ENCODE peak calls at places on chromosomes 3 and 15, in seven cellular contexts. One of them, this sample, is unnamed.
A peak's percentile ranks its signal among the peaks of the same experiment; 100 is the strongest.

GRCh38 chr3:130395916-130396315 is 50.4 kb downstream of the COL6A5 start:
- DNase-seq in spleen: no peak
- DNase-seq in heart left ventricle: no peak
- DNase-seq in naive thymus-derived CD4-positive, alpha-beta T cell: no peak
- DNase-seq in IMR-90: peak; percentile 30
- DNase-seq in cardiac muscle cell: no peak
- DNase-seq in transverse colon: no peak
- DNase-seq in this sample: no peak

GRCh38 chr3:11091088-11091590 is 63.2 kb upstream of the HRH1 start:
- DNase-seq in spleen: no peak
- DNase-seq in transverse colon: peak; percentile 17
- DNase-seq in heart left ventricle: no peak
- DNase-seq in cardiac muscle cell: no peak
- DNase-seq in IMR-90: peak; percentile 39
- DNase-seq in naive thymus-derived CD4-positive, alpha-beta T cell: no peak
- DNase-seq in this sample: no peak

GRCh38 chr15:41648770-41649169 is 11.4 kb upstream of the MGA start:
- DNase-seq in transverse colon: no peak
- DNase-seq in naive thymus-derived CD4-positive, alpha-beta T cell: no peak
- DNase-seq in cardiac muscle cell: no peak
- DNase-seq in heart left ventricle: no peak
- DNase-seq in IMR-90: peak; percentile 84
- DNase-seq in spleen: no peak
- DNase-seq in this sample: no peak

GRCh38 chr3:28376424-28376823 is 27.8 kb upstream of the AZI2 start:
- DNase-seq in naive thymus-derived CD4-positive, alpha-beta T cell: no peak
- DNase-seq in spleen: no peak
- DNase-seq in heart left ventricle: no peak
- DNase-seq in transverse colon: no peak
- DNase-seq in IMR-90: peak; percentile 72
- DNase-seq in cardiac muscle cell: no peak
- DNase-seq in this sample: no peak

GRCh38 chr15:28989239-28989830 is 103.6 kb downstream of the APBA2 start:
- DNase-seq in naive thymus-derived CD4-positive, alpha-beta T cell: no peak
- DNase-seq in IMR-90: peak; percentile 21
- DNase-seq in transverse colon: no peak
- DNase-seq in spleen: no peak
- DNase-seq in cardiac muscle cell: peak; percentile 22
- DNase-seq in heart left ventricle: no peak
- DNase-seq in this sample: no peak

GRCh38 chr15:95693917-95694316 is 636.6 kb upstream of the NR2F2 start:
- DNase-seq in naive thymus-derived CD4-positive, alpha-beta T cell: no peak
- DNase-seq in transverse colon: no peak
- DNase-seq in spleen: no peak
- DNase-seq in heart left ventricle: no peak
- DNase-seq in IMR-90: peak; percentile 16
- DNase-seq in cardiac muscle cell: no peak
- DNase-seq in this sample: no peak

GRCh38 chr3:27976933-27977332 is 254.8 kb upstream of the EOMES start:
- DNase-seq in transverse colon: no peak
- DNase-seq in spleen: no peak
- DNase-seq in heart left ventricle: no peak
- DNase-seq in naive thymus-derived CD4-positive, alpha-beta T cell: no peak
- DNase-seq in cardiac muscle cell: no peak
- DNase-seq in IMR-90: peak; percentile 10
- DNase-seq in this sample: peak; percentile 55

GRCh38 chr3:179706233-179706632 is 53.4 kb downstream of the USP13 start:
- DNase-seq in cardiac muscle cell: no peak
- DNase-seq in IMR-90: peak; percentile 28
- DNase-seq in naive thymus-derived CD4-positive, alpha-beta T cell: no peak
- DNase-seq in transverse colon: no peak
- DNase-seq in spleen: no peak
- DNase-seq in heart left ventricle: no peak
- DNase-seq in this sample: no peak

GRCh38 chr3:22263042-22263441 is 512.0 kb upstream of the ZNF385D start:
- DNase-seq in naive thymus-derived CD4-positive, alpha-beta T cell: no peak
- DNase-seq in cardiac muscle cell: no peak
- DNase-seq in heart left ventricle: no peak
- DNase-seq in transverse colon: no peak
- DNase-seq in IMR-90: peak; percentile 19
- DNase-seq in spleen: no peak
- DNase-seq in this sample: no peak

GRCh38 chr3:141796436-141797166 is 33.4 kb downstream of the GRK7 start:
- DNase-seq in cardiac muscle cell: no peak
- DNase-seq in IMR-90: no peak
- DNase-seq in spleen: peak; percentile 83
- DNase-seq in heart left ventricle: no peak
- DNase-seq in naive thymus-derived CD4-positive, alpha-beta T cell: peak; percentile 78
- DNase-seq in transverse colon: peak; percentile 47
- DNase-seq in this sample: no peak

GRCh38 chr15:67176195-67176971 is 78.1 kb downstream of the AAGAB start:
- DNase-seq in naive thymus-derived CD4-positive, alpha-beta T cell: no peak
- DNase-seq in cardiac muscle cell: peak; percentile 91
- DNase-seq in transverse colon: no peak
- DNase-seq in spleen: no peak
- DNase-seq in IMR-90: no peak
- DNase-seq in heart left ventricle: no peak
- DNase-seq in this sample: no peak

GRCh38 chr3:121992601-121993560 is 29.2 kb downstream of the ILDR1 start:
- DNase-seq in naive thymus-derived CD4-positive, alpha-beta T cell: no peak
- DNase-seq in spleen: peak; percentile 81
- DNase-seq in cardiac muscle cell: no peak
- DNase-seq in transverse colon: no peak
- DNase-seq in IMR-90: no peak
- DNase-seq in heart left ventricle: no peak
- DNase-seq in this sample: no peak
- H3K27ac ChIP-seq in naive thymus-derived CD4-positive, alpha-beta T cell: no peak overlapping the region
- H3K27ac ChIP-seq in spleen: no peak overlapping the region
- H3K27ac ChIP-seq in cardiac muscle cell: no peak overlapping the region
- H3K27ac ChIP-seq in transverse colon: no peak overlapping the region
- H3K27ac ChIP-seq in IMR-90: no peak overlapping the region
- H3K27ac ChIP-seq in heart left ventricle: no peak overlapping the region
- H3K27ac ChIP-seq in this sample: no peak overlapping the region

GRCh38 chr15:63041402-63041977 is 1.1 kb upstream of the TPM1 start:
- DNase-seq in naive thymus-derived CD4-positive, alpha-beta T cell: no peak
- DNase-seq in cardiac muscle cell: peak; percentile 43
- DNase-seq in spleen: no peak
- DNase-seq in transverse colon: no peak
- DNase-seq in IMR-90: no peak
- DNase-seq in heart left ventricle: no peak
- DNase-seq in this sample: no peak
- H3K4me3 ChIP-seq in naive thymus-derived CD4-positive, alpha-beta T cell: no peak overlapping the region
- H3K4me3 ChIP-seq in cardiac muscle cell: peak overlapping the region; percentile 96
- H3K4me3 ChIP-seq in spleen: peak overlapping the region; percentile 73
- H3K4me3 ChIP-seq in transverse colon: peak overlapping the region; percentile 87
- H3K4me3 ChIP-seq in IMR-90: peak overlapping the region; percentile 43
- H3K4me3 ChIP-seq in heart left ventricle: peak overlapping the region; percentile 95
- H3K4me3 ChIP-seq in this sample: peak overlapping the region; percentile 84

DNA sequence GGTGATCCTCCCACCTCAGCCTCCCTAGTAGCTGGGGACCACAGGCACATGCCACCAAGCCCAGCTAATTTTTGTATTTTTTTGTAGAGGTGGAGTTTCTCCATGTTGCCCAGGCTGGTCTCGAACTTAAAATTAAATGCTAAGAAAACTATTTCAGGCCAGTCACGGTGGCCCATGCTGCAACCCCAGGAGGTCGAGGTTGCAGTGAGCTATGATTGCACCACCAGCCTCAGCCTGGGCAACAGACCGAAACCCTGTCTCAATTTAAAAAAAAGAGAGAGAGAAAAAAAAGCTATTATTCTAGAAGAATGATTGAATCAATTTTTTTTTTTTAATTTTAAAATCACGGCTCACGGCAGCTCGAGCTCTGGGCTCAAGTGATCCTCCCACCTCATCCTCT is 4.7 kb downstream of the SLC51A start:
- DNase-seq in naive thymus-derived CD4-positive, alpha-beta T cell: no peak
- DNase-seq in spleen: no peak
- DNase-seq in transverse colon: no peak
- DNase-seq in heart left ventricle: no peak
- DNase-seq in IMR-90: no peak
- DNase-seq in cardiac muscle cell: no peak
- DNase-seq in this sample: no peak
- H3K4me1 ChIP-seq in naive thymus-derived CD4-positive, alpha-beta T cell: peaks cover 7% of the 10 kb centered on the region
- H3K4me1 ChIP-seq in spleen: peaks cover 21% of the 10 kb centered on the region
- H3K4me1 ChIP-seq in transverse colon: no peaks in the 10 kb centered on the region
- H3K4me1 ChIP-seq in heart left ventricle: peaks cover 6% of the 10 kb centered on the region
- H3K4me1 ChIP-seq in IMR-90: peaks cover 2% of the 10 kb centered on the region
- H3K4me1 ChIP-seq in cardiac muscle cell: peaks cover 5% of the 10 kb centered on the region
- H3K4me1 ChIP-seq in this sample: peaks cover 6% of the 10 kb centered on the region

DNA sequence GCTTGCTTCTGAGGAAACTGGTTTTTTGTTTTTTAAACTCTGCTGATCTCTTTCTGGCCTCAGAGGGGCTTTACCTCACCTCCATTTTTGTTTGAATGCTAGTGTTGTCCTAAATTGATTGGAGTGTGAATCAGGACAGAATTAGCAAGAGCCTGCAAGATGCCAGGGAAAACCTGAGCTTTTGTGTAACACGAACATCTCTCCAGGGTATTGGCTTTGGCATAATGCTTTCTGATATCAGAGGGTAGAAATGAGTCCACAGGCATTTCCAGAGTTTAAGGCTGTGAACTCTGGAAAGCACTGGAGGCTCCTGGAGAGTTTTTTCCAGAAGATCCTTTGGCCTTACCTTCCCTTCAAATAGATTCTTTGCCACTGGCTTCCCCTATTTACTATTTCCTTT is 87.1 kb downstream of the WDR76 start:
- DNase-seq in heart left ventricle: no peak
- DNase-seq in IMR-90: no peak
- DNase-seq in naive thymus-derived CD4-positive, alpha-beta T cell: no peak
- DNase-seq in transverse colon: no peak
- DNase-seq in spleen: no peak
- DNase-seq in cardiac muscle cell: no peak
- DNase-seq in this sample: no peak
- H3K27ac ChIP-seq in heart left ventricle: peak overlapping the region; percentile 91
- H3K27ac ChIP-seq in IMR-90: peak overlapping the region; percentile 72
- H3K27ac ChIP-seq in naive thymus-derived CD4-positive, alpha-beta T cell: no peak overlapping the region
- H3K27ac ChIP-seq in transverse colon: no peak overlapping the region
- H3K27ac ChIP-seq in spleen: no peak overlapping the region
- H3K27ac ChIP-seq in cardiac muscle cell: no peak overlapping the region
- H3K27ac ChIP-seq in this sample: peak overlapping the region; percentile 34

DNA sequence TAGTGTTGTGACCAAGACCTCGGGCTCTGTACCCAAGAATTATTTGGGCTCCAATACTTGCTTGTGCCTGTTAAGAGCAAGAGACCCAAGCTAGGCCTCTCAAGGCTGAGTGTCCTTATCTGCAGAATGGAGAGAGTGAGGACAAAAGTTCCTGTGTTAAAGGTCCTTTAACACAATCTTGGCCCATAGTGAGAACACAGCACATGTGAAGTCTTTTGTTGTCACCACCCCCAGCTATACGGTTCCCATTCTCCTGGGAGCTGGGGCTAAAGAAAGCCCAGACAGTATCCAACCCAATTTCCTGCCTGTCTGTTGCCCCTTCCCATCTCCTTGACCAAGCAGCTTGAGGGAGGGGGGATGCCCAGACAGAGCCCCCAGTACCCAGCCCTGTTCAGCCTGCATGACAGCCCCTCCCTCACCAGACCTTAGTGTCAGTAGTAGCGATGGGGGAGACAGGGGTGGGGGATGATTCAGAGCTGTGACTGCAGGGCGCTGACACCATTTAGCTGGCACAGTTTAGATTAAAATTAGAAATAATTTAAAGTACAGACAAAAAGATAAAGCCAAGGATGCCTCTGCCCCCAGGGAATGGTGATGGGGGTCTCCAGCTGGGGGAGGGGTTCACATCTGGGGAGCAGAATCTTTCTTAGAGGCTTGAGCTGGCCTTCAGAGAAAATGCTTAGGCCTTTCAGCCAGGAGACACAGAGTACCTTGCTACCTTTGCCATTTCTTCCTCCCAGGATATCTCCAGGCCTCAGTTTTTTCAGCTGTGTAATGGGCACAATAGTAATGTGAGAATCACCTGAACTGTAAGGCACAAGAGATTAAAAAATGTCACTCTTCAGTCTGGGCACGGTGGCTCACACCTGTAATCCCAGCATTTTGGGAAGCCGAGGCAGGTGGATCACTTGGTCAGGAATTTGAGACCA is 2.7 kb downstream of the PRKCD start:
- DNase-seq in IMR-90: no peak
- DNase-seq in cardiac muscle cell: peak; percentile 71
- DNase-seq in transverse colon: no peak
- DNase-seq in naive thymus-derived CD4-positive, alpha-beta T cell: no peak
- DNase-seq in spleen: no peak
- DNase-seq in heart left ventricle: no peak
- DNase-seq in this sample: no peak
- H3K4me3 ChIP-seq in IMR-90: no peak overlapping the region
- H3K4me3 ChIP-seq in cardiac muscle cell: no peak overlapping the region
- H3K4me3 ChIP-seq in transverse colon: peak overlapping the region; percentile 84
- H3K4me3 ChIP-seq in naive thymus-derived CD4-positive, alpha-beta T cell: no peak overlapping the region
- H3K4me3 ChIP-seq in spleen: peak overlapping the region; percentile 82
- H3K4me3 ChIP-seq in heart left ventricle: peak overlapping the region; percentile 92
- H3K4me3 ChIP-seq in this sample: no peak overlapping the region

This sample was measured in keratinocyte.